ENCODE peak calls at places on chromosomes 2 and 18, in nine cellular contexts. V, A, I, X, K, S, L, R and M are unnamed samples.

GRCh38 chr18:26091047-26091630 is 726 bp upstream of the SS18 start:
- DNase-seq in A (no peak), V (no peak), S (no peak), I (no peak), X (peak), L (no peak), K (peak), R (no peak), M (no peak)

GRCh38 chr2:143807192-143807591 is 678.0 kb downstream of the ARHGAP15 start:
- DNase-seq in K (no peak), A (no peak), L (no peak), S (peak), X (no peak), R (peak), I (no peak), V (no peak), M (no peak)

GRCh38 chr18:44917184-44917864 is 236.6 kb downstream of the SETBP1 start:
- DNase-seq in I (no peak), A (no peak), S (no peak), K (no peak), R (no peak), L (no peak), X (no peak), V (no peak), M (no peak)

GRCh38 chr2:161219213-161219612 is 59.0 kb downstream of the TANK start:
- DNase-seq in X (no peak), V (no peak), I (no peak), K (no peak), A (no peak), R (no peak), L (no peak), S (no peak), M (no peak)

GRCh38 chr2:152729844-152730243 is 11.4 kb downstream of the ARL6IP6 start:
- DNase-seq in S (no peak), R (no peak), I (no peak), K (no peak), X (no peak), V (no peak), L (no peak), A (no peak), M (no peak)

GRCh38 chr2:190180313-190181065 is 118.0 kb upstream of the MSTN start:
- DNase-seq in L (peak), K (peak), X (peak), A (peak), S (no peak), R (no peak), V (no peak), I (no peak), M (peak)

GRCh38 chr2:240529344-240529999 is 28.3 kb downstream of the ANKMY1 start:
- DNase-seq in K (no peak), S (no peak), I (no peak), X (no peak), L (no peak), R (no peak), V (no peak), A (peak), M (no peak)

GRCh38 chr2:9554841-9555337 is 741 bp downstream of the ADAM17 start:
- DNase-seq in X (no peak), S (peak), I (peak), V (peak), A (no peak), K (peak), L (no peak), R (peak), M (no peak)

GRCh38 chr2:84022810-84023431 is 436.2 kb downstream of the SUCLG1 start:
- DNase-seq in K (no peak), S (peak), L (no peak), X (peak), I (no peak), A (no peak), V (peak), R (peak), M (peak)

GRCh38 chr2:15734871-15735737 is 143.4 kb downstream of the DDX1 start:
- DNase-seq in K (no peak), V (no peak), S (no peak), R (peak), I (no peak), L (no peak), X (no peak), A (no peak), M (no peak)

GRCh38 chr2:119011162-119011909 is 69.3 kb downstream of the MARCO start:
- DNase-seq in S (peak), A (no peak), L (peak), R (peak), I (peak), V (no peak), K (no peak), X (peak), M (peak)

GRCh38 chr2:181054256-181054655 is 73.9 kb downstream of the UBE2E3 start:
- DNase-seq in X (no peak), I (no peak), A (no peak), L (no peak), R (no peak), K (no peak), V (peak), S (no peak), M (no peak)

GRCh38 chr2:197034292-197034691 is 107.8 kb upstream of the PGAP1 start:
- DNase-seq in L (no peak), S (no peak), V (no peak), K (no peak), R (no peak), I (no peak), A (no peak), X (no peak), M (no peak)

GRCh38 chr2:112582314-112582746 is 2.1 kb upstream of the CHCHD5 start:
- DNase-seq in X (peak), L (no peak), K (no peak), I (no peak), R (peak), S (peak), V (peak), A (no peak), M (no peak)

GRCh38 chr2:72893594-72894319 is 6.5 kb downstream of the SPR start:
- DNase-seq in A (no peak), X (peak), I (peak), S (peak), L (peak), R (peak), V (peak), K (no peak), M (peak)

GRCh38 chr2:67790622-67791021 is 272.2 kb downstream of the C1D start:
- DNase-seq in S (peak), I (no peak), A (no peak), X (no peak), L (no peak), R (peak), K (no peak), V (peak), M (no peak)

GRCh38 chr18:46727177-46727576 is 29.7 kb downstream of the ST8SIA5 start:
- DNase-seq in X (no peak), S (no peak), I (no peak), L (no peak), A (no peak), K (no peak), V (no peak), R (no peak), M (no peak)

GRCh38 chr2:217714268-217714643 is 288.5 kb downstream of the TNS1 start:
- DNase-seq in V (peak), A (no peak), K (no peak), R (peak), I (no peak), X (peak), S (peak), L (no peak), M (no peak)

GRCh38 chr2:19126281-19126680 is 232.1 kb downstream of the OSR1 start:
- DNase-seq in S (no peak), X (no peak), I (no peak), L (no peak), V (peak), R (no peak), K (no peak), A (no peak), M (no peak)

GRCh38 chr2:70994055-70994444 is 623 bp downstream of the TEX261 start:
- DNase-seq in K (no peak), A (peak), L (peak), R (no peak), I (no peak), V (no peak), X (peak), S (peak), M (no peak)

GRCh38 chr2:23260621-23261020 is 124.4 kb upstream of the KLHL29 start:
- DNase-seq in X (no peak), R (no peak), S (no peak), A (no peak), V (no peak), K (no peak), I (no peak), L (no peak), M (no peak)

GRCh38 chr2:3704647-3705046 is 1.3 kb downstream of the DCDC2C start:
- DNase-seq in L (no peak), R (no peak), X (no peak), I (no peak), V (no peak), A (no peak), K (no peak), S (no peak), M (no peak)

GRCh38 chr2:10514743-10515142 is 66.6 kb upstream of the ODC1 start:
- DNase-seq in X (peak), I (no peak), V (peak), R (peak), A (peak), K (no peak), L (no peak), S (peak), M (no peak)

GRCh38 chr18:78875268-78875997 is 104.2 kb upstream of the SALL3 start:
- DNase-seq in A (no peak), I (no peak), K (no peak), S (no peak), R (peak), L (peak), V (no peak), X (peak), M (no peak)

GRCh38 chr2:58289029-58289428 is 47.9 kb upstream of the FANCL start:
- DNase-seq in L (no peak), A (no peak), I (no peak), X (peak), K (no peak), S (peak), R (no peak), V (peak), M (no peak)

GRCh38 chr2:138059967-138060635 is 95.8 kb downstream of the HNMT start:
- DNase-seq in I (peak), L (no peak), K (peak), X (peak), S (peak), R (peak), V (peak), A (no peak), M (no peak)

GRCh38 chr2:234335676-234336228 is 161.1 kb downstream of the ARL4C start:
- DNase-seq in A (peak), S (peak), V (peak), I (peak), K (peak), R (peak), L (peak), X (peak), M (no peak)

GRCh38 chr2:128269358-128270305 is 49.0 kb downstream of the HS6ST1 start:
- DNase-seq in X (no peak), A (peak), I (no peak), V (no peak), S (no peak), R (no peak), L (no peak), K (no peak), M (no peak)

GRCh38 chr18:5417342-5417741 is 121.8 kb upstream of the ZBTB14 start:
- DNase-seq in V (no peak), X (no peak), I (no peak), A (no peak), K (no peak), L (no peak), R (peak), S (peak), M (no peak)

GRCh38 chr18:46169464-46169941 is 65.3 kb downstream of the HAUS1 start:
- DNase-seq in R (peak), V (peak), K (no peak), I (no peak), S (peak), A (no peak), L (no peak), X (no peak), M (no peak)

GRCh38 chr2:240902615-240903041 is 3.5 kb upstream of the CROCC2 start:
- DNase-seq in L (peak), S (no peak), A (peak), I (no peak), K (no peak), R (no peak), X (no peak), V (no peak), M (no peak)

GRCh38 chr2:109156052-109156451 is 27.0 kb downstream of the SH3RF3 start:
- DNase-seq in V (no peak), A (no peak), X (no peak), I (no peak), L (no peak), K (no peak), S (no peak), R (peak), M (no peak)

GRCh38 chr18:75010725-75011124 is 198.2 kb downstream of the PTGR3 start:
- DNase-seq in K (no peak), A (no peak), L (no peak), R (no peak), X (no peak), I (no peak), S (no peak), V (no peak), M (no peak)

GRCh38 chr2:168009900-168010299 is 237.5 kb downstream of the STK39 start:
- DNase-seq in R (no peak), A (no peak), K (no peak), X (no peak), S (no peak), I (no peak), V (no peak), L (no peak), M (no peak)

DNA sequence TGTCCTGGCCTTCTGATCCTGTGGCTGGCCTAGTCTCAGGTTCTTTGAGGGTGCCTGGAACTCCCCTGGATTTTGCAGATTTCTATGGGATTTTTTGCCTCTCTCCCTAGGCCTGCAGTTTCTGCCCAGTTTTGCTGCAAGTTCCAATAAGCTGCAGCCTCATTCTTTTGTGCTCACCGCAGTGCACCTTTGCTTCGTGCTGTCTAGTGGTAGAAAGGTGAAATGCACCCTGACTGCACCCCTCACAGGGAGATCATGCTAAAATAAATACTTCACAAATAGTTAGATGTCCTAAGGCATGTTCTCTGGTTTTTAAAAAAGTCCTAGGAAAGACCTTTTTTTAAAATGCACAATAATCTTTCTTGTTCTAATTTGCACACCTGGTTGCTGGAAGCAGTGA is 72.5 kb downstream of the GNAL start:
- DNase-seq in R (peak), V (no peak), I (no peak), A (no peak), K (no peak), L (no peak), X (no peak), S (no peak), M (no peak)
- TF ChIP-seq CTCF in R (peak), V (peak), I (no peak), A (no peak), K (no peak), L (peak), X (no peak), S (no peak), M (peak)

DNA sequence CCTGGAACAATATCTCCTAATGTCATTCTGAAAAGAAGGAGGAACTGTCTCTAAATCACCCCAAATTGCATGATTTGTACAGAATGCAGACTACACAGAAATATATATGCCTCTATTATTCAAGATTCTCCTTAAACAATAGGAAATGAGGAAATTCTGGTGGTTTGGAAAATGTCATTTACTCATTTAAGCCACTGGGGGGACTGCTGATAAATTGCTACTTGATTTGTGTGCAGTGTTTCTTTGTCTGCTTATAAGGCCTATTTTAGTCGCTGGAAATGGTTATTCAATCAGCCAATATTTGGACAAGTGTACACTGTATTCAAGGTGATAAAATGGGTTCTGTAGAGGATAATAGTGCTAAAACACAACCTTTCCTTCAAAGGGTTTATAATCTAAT is 801.9 kb upstream of the CELF4 start:
- DNase-seq in L (no peak), I (no peak), K (no peak), R (no peak), V (no peak), S (no peak), A (no peak), X (no peak), M (no peak)
- TF ChIP-seq CTCF in L (peak), I (no peak), K (no peak), R (no peak), V (no peak), S (no peak), A (no peak), X (no peak), M (peak)

GRCh38 chr2:220053919-220054318 is 426.5 kb downstream of the SLC4A3 start:
- DNase-seq in R (peak), L (no peak), S (peak), I (no peak), X (no peak), V (no peak), A (no peak), K (no peak), M (no peak)
- TF ChIP-seq CTCF in R (peak), L (peak), S (peak), I (peak), X (no peak), V (peak), A (no peak), K (no peak), M (peak)

GRCh38 chr2:216661639-216662375 is 28.6 kb downstream of the IGFBP2 start:
- DNase-seq in S (no peak), R (no peak), X (no peak), I (no peak), A (no peak), K (no peak), L (no peak), V (no peak), M (no peak)
- TF ChIP-seq CTCF in S (peak), R (peak), X (no peak), I (peak), A (peak), K (no peak), L (no peak), V (no peak), M (no peak)

DNA sequence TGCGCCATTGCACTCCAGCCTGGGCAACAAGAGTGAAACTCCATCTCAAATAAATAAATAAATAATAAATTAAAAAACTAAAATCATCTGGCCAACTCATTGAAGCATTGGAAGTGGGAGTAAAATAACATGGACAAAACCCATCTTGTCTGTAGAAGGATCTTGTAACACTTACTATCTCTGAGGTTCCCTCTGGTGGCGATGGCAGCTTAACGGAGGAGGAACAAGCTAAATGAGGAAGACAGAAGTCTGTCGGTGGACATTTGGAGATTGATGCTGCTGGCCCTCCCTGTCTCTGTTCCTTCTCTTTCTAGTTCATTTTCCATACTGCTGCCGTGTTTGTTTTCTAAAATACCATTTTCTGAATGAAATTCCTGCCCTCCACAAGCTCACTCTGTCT is 43.4 kb downstream of the ZCCHC2 start:
- DNase-seq in I (no peak), V (no peak), L (peak), S (peak), A (no peak), K (peak), R (peak), X (no peak), M (no peak)
- TF ChIP-seq CTCF in I (peak), V (peak), L (peak), S (no peak), A (peak), K (peak), R (peak), X (no peak), M (no peak)

GRCh38 chr2:79981316-79981715 is 323.2 kb downstream of the LRRTM1 start:
- DNase-seq in V (no peak), I (no peak), X (no peak), A (no peak), L (no peak), K (no peak), R (no peak), S (no peak), M (no peak)
- TF ChIP-seq CTCF in V (no peak), I (no peak), X (no peak), A (no peak), L (no peak), K (no peak), R (no peak), S (no peak), M (no peak)

GRCh38 chr2:212892193-212892592 is 259.2 kb downstream of the IKZF2 start:
- DNase-seq in S (peak), R (peak), V (peak), L (no peak), A (no peak), X (no peak), I (no peak), K (no peak), M (no peak)
- TF ChIP-seq CTCF in S (peak), R (peak), V (peak), L (no peak), A (no peak), X (no peak), I (peak), K (no peak), M (peak)

GRCh38 chr18:37553633-37554398 is 11.8 kb downstream of the CELF4 start:
- DNase-seq in R (no peak), I (no peak), K (no peak), A (peak), L (no peak), V (no peak), S (no peak), X (no peak), M (no peak)
- TF ChIP-seq CTCF in R (peak), I (no peak), K (no peak), A (peak), L (peak), V (no peak), S (no peak), X (no peak), M (peak)

GRCh38 chr2:100906131-100906530 is 86.2 kb downstream of the NPAS2 start:
- DNase-seq in X (no peak), V (no peak), L (no peak), K (no peak), R (no peak), A (no peak), S (no peak), I (no peak), M (no peak)

GRCh38 chr2:100903534-100904258 is 83.8 kb downstream of the NPAS2 start:
- DNase-seq in X (peak), A (no peak), I (no peak), K (no peak), R (peak), L (no peak), S (peak), V (peak), M (no peak)

GRCh38 chr2:100905132-100905805 is 85.3 kb downstream of the NPAS2 start:
- DNase-seq in A (no peak), S (no peak), X (no peak), K (no peak), I (no peak), V (no peak), R (no peak), L (no peak), M (no peak)

GRCh38 chr2:100900156-100900795 is 80.3 kb downstream of the NPAS2 start:
- DNase-seq in K (no peak), S (peak), I (no peak), R (no peak), A (no peak), V (peak), L (no peak), X (no peak), M (no peak)

DNA sequence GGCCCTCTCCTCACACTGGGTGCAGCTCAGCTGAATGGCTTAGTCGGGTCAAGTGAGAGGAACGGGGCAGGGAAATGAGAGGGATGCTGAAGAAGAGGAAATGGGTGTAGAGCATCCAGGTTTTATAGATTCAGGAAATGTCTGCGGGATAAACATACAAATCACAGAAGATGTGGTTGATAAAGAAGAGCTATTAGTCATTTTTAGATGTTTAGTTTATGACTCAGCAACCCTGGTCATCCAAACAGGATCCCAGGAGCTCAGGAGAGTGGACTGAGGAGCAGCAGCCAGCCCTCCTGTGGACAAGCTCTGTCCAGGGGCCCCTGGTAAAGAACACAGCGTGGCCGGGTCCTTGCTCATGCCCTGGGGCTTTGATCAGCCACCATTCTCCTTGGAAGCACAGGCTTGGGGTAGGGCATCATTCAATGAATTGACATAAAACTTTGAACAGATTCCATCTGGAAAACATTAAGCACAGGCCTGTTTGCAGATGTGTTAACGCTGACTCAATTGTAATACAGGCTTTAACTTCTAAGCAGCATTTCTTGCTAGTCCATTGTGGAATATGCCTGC is 83.0 kb downstream of the NPAS2 start:
- DNase-seq in X (peak), V (peak), K (peak), I (peak), A (no peak), S (peak), L (no peak), R (peak), M (no peak)
- TF ChIP-seq CTCF in X (no peak), V (peak), K (no peak), I (peak), A (no peak), S (peak), L (no peak), R (peak), M (no peak)